ENCODE peak calls at places on chromosome 3, in nine cellular contexts. B is upper lobe of left lung, I is transverse colon, N is endothelial cell of umbilical vein, U is HepG2, C is suprapubic skin, E is breast epithelium, M is spleen, J is GM12892. S is an unnamed sample.

GRCh38 chr3:76991165-76991564 is 48.7 kb upstream of the ROBO2 start:
- DNase-seq in B (no peak), I (no peak), N (no peak), U (no peak), C (no peak), E (no peak), M (no peak), J (no peak), S (no peak)

GRCh38 chr3:149658444-149659172 is 783 bp upstream of the WWTR1 start:
- DNase-seq in B (peak; percentile 86), I (peak; percentile 60), N (peak; percentile 84), U (no peak), C (peak; percentile 89), E (peak; percentile 71), M (peak; percentile 80), J (peak; percentile 26), S (peak; percentile 70)

GRCh38 chr3:33658971-33659848 is 58.8 kb downstream of the CLASP2 start:
- DNase-seq in B (peak; percentile 74), I (peak; percentile 65), N (peak; percentile 89), U (peak; percentile 64), C (peak; percentile 80), E (peak; percentile 56), M (peak; percentile 87), J (peak; percentile 9), S (peak; percentile 62)

GRCh38 chr3:38758557-38758956 is 57.5 kb downstream of the SCN10A start:
- DNase-seq in B (no peak), I (no peak), N (no peak), U (no peak), C (no peak), E (no peak), M (no peak), J (no peak), S (no peak)

GRCh38 chr3:4045756-4046155 is 246.5 kb downstream of the LRRN1 start:
- DNase-seq in B (no peak), I (no peak), N (no peak), U (no peak), C (no peak), E (no peak), M (no peak), J (no peak), S (no peak)

GRCh38 chr3:138125548-138126221 is 6.5 kb downstream of the A4GNT start:
- DNase-seq in B (peak; percentile 33), I (no peak), N (no peak), U (no peak), C (no peak), E (no peak), M (no peak), J (no peak), S (no peak)

GRCh38 chr3:58161435-58162398 is 49.1 kb downstream of the DNASE1L3 start:
- DNase-seq in B (peak; percentile 64), I (peak; percentile 69), N (peak; percentile 96), U (no peak), C (no peak), E (no peak), M (no peak), J (no peak), S (peak; percentile 75)

GRCh38 chr3:29822051-29822450 is 541.2 kb downstream of the RBMS3 start:
- DNase-seq in B (no peak), I (no peak), N (peak; percentile 28), U (no peak), C (no peak), E (no peak), M (no peak), J (no peak), S (no peak)

GRCh38 chr3:66997560-66998074 is 490 bp upstream of the KBTBD8 start:
- DNase-seq in B (no peak), I (no peak), N (no peak), U (no peak), C (no peak), E (no peak), M (peak; percentile 77), J (no peak), S (no peak)

GRCh38 chr3:66998075-66998898 is at the start of gene KBTBD8:
- DNase-seq in B (peak; percentile 98), I (peak; percentile 99), N (peak; percentile 99), U (peak; percentile 97), C (peak; percentile 98), E (peak; percentile 97), M (peak; percentile 99), J (peak; percentile 80), S (peak; percentile 98)

GRCh38 chr3:66998899-66999235 is 760 bp downstream of the KBTBD8 start:
- DNase-seq in B (no peak), I (no peak), N (peak; percentile 51), U (no peak), C (no peak), E (no peak), M (no peak), J (no peak), S (no peak)

GRCh38 chr3:67001086-67001861 is 3.2 kb downstream of the KBTBD8 start:
- DNase-seq in B (no peak), I (no peak), N (no peak), U (no peak), C (no peak), E (no peak), M (no peak), J (no peak), S (no peak)

GRCh38 chr3:67000006-67000405 is 1.9 kb downstream of the KBTBD8 start:
- DNase-seq in B (no peak), I (no peak), N (no peak), U (no peak), C (no peak), E (no peak), M (no peak), J (no peak), S (no peak)
- TF ChIP-seq POLR2A in B (no peak), I (peak; percentile 16), N (no peak), U (no peak), C (no peak), E (no peak), M (no peak), J (no peak), S (no peak)

DNA sequence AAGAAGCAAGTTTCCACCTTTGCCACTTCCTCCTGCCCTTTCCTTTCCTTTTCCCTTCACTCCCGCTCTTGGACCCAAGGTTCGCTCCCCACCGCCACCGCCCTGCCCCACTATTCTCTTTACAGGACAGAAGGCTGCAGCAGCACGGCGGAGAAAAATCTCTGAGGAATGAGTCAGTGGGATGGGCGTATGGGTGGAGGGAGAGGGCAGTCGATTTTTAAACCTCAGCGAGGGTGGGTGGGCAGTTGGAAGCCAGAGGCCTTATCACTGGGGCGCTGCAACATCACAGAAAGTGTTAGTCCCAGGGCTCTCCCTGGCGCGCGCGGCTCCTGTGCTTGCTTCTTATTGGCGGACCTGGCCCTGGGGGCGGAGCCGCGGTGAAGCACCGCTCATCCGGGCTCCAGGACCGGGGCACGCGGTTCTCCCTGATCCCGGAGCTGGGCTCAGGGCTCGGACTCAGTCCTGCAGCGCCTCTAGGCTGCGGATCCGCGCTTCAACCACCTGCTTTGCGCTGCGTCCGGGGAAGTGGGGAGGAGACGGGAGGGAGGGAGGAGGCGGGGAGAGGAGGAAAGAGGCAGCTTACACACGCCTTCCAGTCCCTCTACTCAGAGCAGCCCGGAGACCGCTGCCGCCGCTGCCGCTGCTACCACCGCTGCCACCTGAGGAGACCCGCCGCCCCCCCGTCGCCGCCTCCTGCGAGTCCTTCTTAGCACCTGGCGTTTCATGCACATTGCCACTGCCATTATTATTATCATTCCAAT is at the start of gene ALCAM:
- DNase-seq in B (peak; percentile 99), I (peak; percentile 93), N (peak; percentile 99), U (peak; percentile 87), C (peak; percentile 92), E (peak; percentile 94), M (peak; percentile 96), J (peak; percentile 48), S (peak; percentile 96)
- TF ChIP-seq POLR2AphosphoS5 in B (no peak), I (peak; percentile 75), N (peak; percentile 49), U (peak; percentile 40), C (peak; percentile 12), E (peak; percentile 71), M (peak; percentile 85), J (peak; percentile 50), S (peak; percentile 69)

GRCh38 chr3:133424937-133425869 is 25.3 kb downstream of the BFSP2 start:
- DNase-seq in B (no peak), I (no peak), N (no peak), U (no peak), C (no peak), E (no peak), M (no peak), J (no peak), S (no peak)
- TF ChIP-seq POLR2A in B (no peak), I (no peak), N (no peak), U (no peak), C (no peak), E (no peak), M (no peak), J (peak; percentile 99), S (no peak)

DNA sequence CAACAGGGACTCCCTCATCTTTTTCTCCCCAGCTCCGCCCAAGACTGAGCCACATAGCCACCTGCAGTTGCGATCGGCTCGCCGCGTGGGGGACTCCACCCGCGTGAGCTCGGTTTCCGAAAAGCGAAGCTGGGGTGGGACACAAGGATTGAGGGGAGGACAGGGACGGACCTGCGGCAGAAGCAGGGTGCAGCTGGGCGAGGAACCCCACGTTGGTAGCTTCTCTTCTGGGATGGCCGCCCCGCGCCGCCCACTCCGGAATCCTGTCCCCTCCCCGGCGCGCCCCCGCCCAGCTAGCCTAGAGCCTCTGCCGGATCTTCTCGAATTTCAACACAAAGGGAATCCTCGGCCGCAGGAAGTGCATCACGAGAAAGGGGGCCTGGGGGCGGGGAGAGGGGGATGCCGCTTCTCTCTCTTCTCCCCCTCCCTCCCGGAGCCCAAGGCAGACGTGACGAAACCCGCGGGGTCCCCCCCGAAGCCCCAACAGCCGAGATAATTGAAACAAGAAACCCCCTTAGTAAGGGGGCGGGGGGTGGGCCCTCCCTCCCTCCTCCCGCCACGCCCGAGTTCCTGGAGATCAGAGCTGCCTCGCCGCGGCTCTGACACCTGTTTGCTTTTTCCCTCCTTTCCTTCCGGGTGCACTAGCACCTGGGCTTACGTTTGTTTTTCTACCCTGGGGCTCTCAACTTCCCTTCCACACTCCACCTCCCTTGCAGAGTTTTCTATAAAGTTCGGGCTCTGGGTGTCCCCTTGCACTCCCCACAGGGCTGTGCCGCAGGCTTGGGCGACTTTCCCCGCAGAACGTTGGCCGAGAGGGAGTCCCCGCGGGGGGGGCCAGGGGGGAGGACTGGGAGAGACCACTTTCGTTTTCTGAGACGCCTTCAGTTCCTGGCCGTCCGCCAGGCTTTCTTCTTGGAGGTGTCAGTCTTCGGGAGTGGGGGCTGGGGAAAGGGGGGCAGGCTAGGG is 1.3 kb upstream of the KCNH8 start:
- DNase-seq in B (peak; percentile 43), I (peak; percentile 77), N (peak; percentile 24), U (peak; percentile 25), C (peak; percentile 82), E (peak; percentile 65), M (peak; percentile 90), J (peak; percentile 31), S (peak; percentile 76)
- TF ChIP-seq POLR2AphosphoS5 in B (no peak), I (peak; percentile 15), N (no peak), U (no peak), C (no peak), E (no peak), M (peak; percentile 63), J (no peak), S (no peak)

GRCh38 chr3:72996473-72997333 is at the start of gene PPP4R2:
- DNase-seq in B (peak; percentile 87), I (peak; percentile 90), N (peak; percentile 87), U (peak; percentile 73), C (peak; percentile 89), E (peak; percentile 81), M (peak; percentile 98), J (peak; percentile 76), S (peak; percentile 90)
- TF ChIP-seq POLR2A in B (peak; percentile 93), I (peak; percentile 84), N (peak; percentile 92), U (peak; percentile 77), C (peak; percentile 88), E (peak; percentile 47), M (peak; percentile 6), J (peak; percentile 94), S (no peak)

GRCh38 chr3:73729969-73730440 is 105.3 kb upstream of the PDZRN3 start:
- DNase-seq in B (peak; percentile 39), I (peak; percentile 18), N (no peak), U (no peak), C (no peak), E (no peak), M (no peak), J (no peak), S (peak; percentile 33)
- TF ChIP-seq POLR2AphosphoS5 in B (peak; percentile 56), I (peak; percentile 31), N (no peak), U (no peak), C (no peak), E (no peak), M (no peak), J (no peak), S (no peak)